ENCODE peak calls at places on chromosomes 12 and 14, in seven cellular contexts. One of them, this sample, is unnamed.

GRCh38 chr14:68386950-68387779 is 405.7 kb downstream of the ZFP36L1 start:
- DNase-seq in nucleus accumbens: no peak
- DNase-seq in mammary epithelial cell: no peak
- DNase-seq in 8988T: no peak
- DNase-seq in DMS 273 treated with DMSO at 0.1 percent for 48 hours: peak
- DNase-seq in cardiac fibroblast: no peak
- DNase-seq in activated T-cell treated with anti-CD3 and anti-CD28 coated beads, Interleukin-2, amount 50 U/mL, for 1 hour: no peak
- DNase-seq in this sample: peak

GRCh38 chr12:79897617-79898016 is 37.3 kb downstream of the PPP1R12A start:
- DNase-seq in cardiac fibroblast: peak
- DNase-seq in nucleus accumbens: no peak
- DNase-seq in mammary epithelial cell: peak
- DNase-seq in 8988T: no peak
- DNase-seq in activated T-cell treated with anti-CD3 and anti-CD28 coated beads, Interleukin-2, amount 50 U/mL, for 1 hour: no peak
- DNase-seq in DMS 273 treated with DMSO at 0.1 percent for 48 hours: no peak
- DNase-seq in this sample: peak

GRCh38 chr14:104593710-104594121 is 10.9 kb downstream of the TMEM179 start:
- DNase-seq in cardiac fibroblast: no peak
- DNase-seq in nucleus accumbens: no peak
- DNase-seq in activated T-cell treated with anti-CD3 and anti-CD28 coated beads, Interleukin-2, amount 50 U/mL, for 1 hour: no peak
- DNase-seq in mammary epithelial cell: no peak
- DNase-seq in DMS 273 treated with DMSO at 0.1 percent for 48 hours: no peak
- DNase-seq in 8988T: no peak
- DNase-seq in this sample: no peak

GRCh38 chr12:3123729-3124128 is 46.5 kb downstream of the TSPAN9 start:
- DNase-seq in nucleus accumbens: no peak
- DNase-seq in cardiac fibroblast: peak
- DNase-seq in 8988T: no peak
- DNase-seq in DMS 273 treated with DMSO at 0.1 percent for 48 hours: no peak
- DNase-seq in mammary epithelial cell: peak
- DNase-seq in activated T-cell treated with anti-CD3 and anti-CD28 coated beads, Interleukin-2, amount 50 U/mL, for 1 hour: no peak
- DNase-seq in this sample: no peak

GRCh38 chr14:64848239-64848638 is 31.5 kb downstream of the SPTB start:
- DNase-seq in mammary epithelial cell: no peak
- DNase-seq in DMS 273 treated with DMSO at 0.1 percent for 48 hours: no peak
- DNase-seq in 8988T: no peak
- DNase-seq in activated T-cell treated with anti-CD3 and anti-CD28 coated beads, Interleukin-2, amount 50 U/mL, for 1 hour: no peak
- DNase-seq in cardiac fibroblast: no peak
- DNase-seq in nucleus accumbens: no peak
- DNase-seq in this sample: no peak

GRCh38 chr14:91509083-91509877 is 830 bp downstream of the PPP4R3A start:
- DNase-seq in activated T-cell treated with anti-CD3 and anti-CD28 coated beads, Interleukin-2, amount 50 U/mL, for 1 hour: no peak
- DNase-seq in DMS 273 treated with DMSO at 0.1 percent for 48 hours: peak
- DNase-seq in mammary epithelial cell: peak
- DNase-seq in nucleus accumbens: no peak
- DNase-seq in cardiac fibroblast: peak
- DNase-seq in 8988T: peak
- DNase-seq in this sample: peak

GRCh38 chr14:89366580-89367448 is 50.2 kb downstream of the FOXN3 start:
- DNase-seq in 8988T: no peak
- DNase-seq in mammary epithelial cell: no peak
- DNase-seq in activated T-cell treated with anti-CD3 and anti-CD28 coated beads, Interleukin-2, amount 50 U/mL, for 1 hour: no peak
- DNase-seq in cardiac fibroblast: no peak
- DNase-seq in nucleus accumbens: no peak
- DNase-seq in DMS 273 treated with DMSO at 0.1 percent for 48 hours: no peak
- DNase-seq in this sample: no peak

GRCh38 chr14:24818054-24818822 is 184.2 kb upstream of the GZMB start:
- DNase-seq in cardiac fibroblast: no peak
- DNase-seq in mammary epithelial cell: peak
- DNase-seq in nucleus accumbens: no peak
- DNase-seq in DMS 273 treated with DMSO at 0.1 percent for 48 hours: no peak
- DNase-seq in 8988T: no peak
- DNase-seq in activated T-cell treated with anti-CD3 and anti-CD28 coated beads, Interleukin-2, amount 50 U/mL, for 1 hour: no peak
- DNase-seq in this sample: no peak

GRCh38 chr12:115916910-115917668 is 360.4 kb downstream of the MED13L start:
- DNase-seq in activated T-cell treated with anti-CD3 and anti-CD28 coated beads, Interleukin-2, amount 50 U/mL, for 1 hour: peak
- DNase-seq in cardiac fibroblast: peak
- DNase-seq in nucleus accumbens: no peak
- DNase-seq in mammary epithelial cell: peak
- DNase-seq in DMS 273 treated with DMSO at 0.1 percent for 48 hours: no peak
- DNase-seq in 8988T: peak
- DNase-seq in this sample: peak

GRCh38 chr14:23306412-23307145 is at the start of gene BCL2L2:
- DNase-seq in cardiac fibroblast: peak
- DNase-seq in activated T-cell treated with anti-CD3 and anti-CD28 coated beads, Interleukin-2, amount 50 U/mL, for 1 hour: no peak
- DNase-seq in DMS 273 treated with DMSO at 0.1 percent for 48 hours: peak
- DNase-seq in nucleus accumbens: peak
- DNase-seq in mammary epithelial cell: peak
- DNase-seq in 8988T: peak
- DNase-seq in this sample: peak

GRCh38 chr14:21063479-21063878 is 5.9 kb downstream of the RNASE8 start:
- DNase-seq in cardiac fibroblast: peak
- DNase-seq in DMS 273 treated with DMSO at 0.1 percent for 48 hours: no peak
- DNase-seq in activated T-cell treated with anti-CD3 and anti-CD28 coated beads, Interleukin-2, amount 50 U/mL, for 1 hour: no peak
- DNase-seq in mammary epithelial cell: no peak
- DNase-seq in 8988T: no peak
- DNase-seq in nucleus accumbens: no peak
- DNase-seq in this sample: no peak

GRCh38 chr14:62674833-62675232 is 370.4 kb downstream of the KCNH5 start:
- DNase-seq in nucleus accumbens: no peak
- DNase-seq in mammary epithelial cell: peak
- DNase-seq in DMS 273 treated with DMSO at 0.1 percent for 48 hours: no peak
- DNase-seq in activated T-cell treated with anti-CD3 and anti-CD28 coated beads, Interleukin-2, amount 50 U/mL, for 1 hour: no peak
- DNase-seq in cardiac fibroblast: no peak
- DNase-seq in 8988T: no peak
- DNase-seq in this sample: no peak

GRCh38 chr14:76926521-76927251 is 100.5 kb downstream of the LRRC74A start:
- DNase-seq in 8988T: no peak
- DNase-seq in nucleus accumbens: peak
- DNase-seq in mammary epithelial cell: no peak
- DNase-seq in cardiac fibroblast: peak
- DNase-seq in activated T-cell treated with anti-CD3 and anti-CD28 coated beads, Interleukin-2, amount 50 U/mL, for 1 hour: peak
- DNase-seq in DMS 273 treated with DMSO at 0.1 percent for 48 hours: peak
- DNase-seq in this sample: no peak

GRCh38 chr14:21997300-21997699 is 323.7 kb upstream of the OR4E1 start:
- DNase-seq in 8988T: no peak
- DNase-seq in nucleus accumbens: no peak
- DNase-seq in mammary epithelial cell: peak
- DNase-seq in activated T-cell treated with anti-CD3 and anti-CD28 coated beads, Interleukin-2, amount 50 U/mL, for 1 hour: no peak
- DNase-seq in cardiac fibroblast: peak
- DNase-seq in DMS 273 treated with DMSO at 0.1 percent for 48 hours: no peak
- DNase-seq in this sample: peak

GRCh38 chr14:60175255-60175902 is 10.2 kb upstream of the DHRS7 start:
- DNase-seq in nucleus accumbens: no peak
- DNase-seq in mammary epithelial cell: peak
- DNase-seq in cardiac fibroblast: no peak
- DNase-seq in DMS 273 treated with DMSO at 0.1 percent for 48 hours: no peak
- DNase-seq in activated T-cell treated with anti-CD3 and anti-CD28 coated beads, Interleukin-2, amount 50 U/mL, for 1 hour: no peak
- DNase-seq in 8988T: no peak
- DNase-seq in this sample: no peak

GRCh38 chr12:94873368-94874085 is 130.0 kb downstream of the NDUFA12 start:
- DNase-seq in nucleus accumbens: no peak
- DNase-seq in DMS 273 treated with DMSO at 0.1 percent for 48 hours: no peak
- DNase-seq in mammary epithelial cell: no peak
- DNase-seq in 8988T: peak
- DNase-seq in activated T-cell treated with anti-CD3 and anti-CD28 coated beads, Interleukin-2, amount 50 U/mL, for 1 hour: no peak
- DNase-seq in cardiac fibroblast: no peak
- DNase-seq in this sample: no peak

GRCh38 chr12:120012067-120012621 is 23.1 kb downstream of the BICDL1 start:
- DNase-seq in 8988T: no peak
- DNase-seq in DMS 273 treated with DMSO at 0.1 percent for 48 hours: no peak
- DNase-seq in activated T-cell treated with anti-CD3 and anti-CD28 coated beads, Interleukin-2, amount 50 U/mL, for 1 hour: peak
- DNase-seq in nucleus accumbens: no peak
- DNase-seq in mammary epithelial cell: peak
- DNase-seq in cardiac fibroblast: peak
- DNase-seq in this sample: peak

GRCh38 chr14:35301334-35302210 is 9.4 kb downstream of the PSMA6 start:
- DNase-seq in mammary epithelial cell: no peak
- DNase-seq in cardiac fibroblast: no peak
- DNase-seq in 8988T: no peak
- DNase-seq in activated T-cell treated with anti-CD3 and anti-CD28 coated beads, Interleukin-2, amount 50 U/mL, for 1 hour: no peak
- DNase-seq in nucleus accumbens: no peak
- DNase-seq in DMS 273 treated with DMSO at 0.1 percent for 48 hours: no peak
- DNase-seq in this sample: peak

GRCh38 chr12:96249196-96250118 is 55.3 kb downstream of the ELK3 start:
- DNase-seq in activated T-cell treated with anti-CD3 and anti-CD28 coated beads, Interleukin-2, amount 50 U/mL, for 1 hour: no peak
- DNase-seq in cardiac fibroblast: peak
- DNase-seq in 8988T: no peak
- DNase-seq in nucleus accumbens: no peak
- DNase-seq in DMS 273 treated with DMSO at 0.1 percent for 48 hours: no peak
- DNase-seq in mammary epithelial cell: no peak
- DNase-seq in this sample: peak

GRCh38 chr14:30681752-30682355 is 59.7 kb downstream of the SCFD1 start:
- DNase-seq in DMS 273 treated with DMSO at 0.1 percent for 48 hours: no peak
- DNase-seq in mammary epithelial cell: no peak
- DNase-seq in cardiac fibroblast: peak
- DNase-seq in activated T-cell treated with anti-CD3 and anti-CD28 coated beads, Interleukin-2, amount 50 U/mL, for 1 hour: no peak
- DNase-seq in nucleus accumbens: no peak
- DNase-seq in 8988T: no peak
- DNase-seq in this sample: peak

GRCh38 chr12:108730337-108731104 is 797 bp downstream of the CORO1C start:
- DNase-seq in activated T-cell treated with anti-CD3 and anti-CD28 coated beads, Interleukin-2, amount 50 U/mL, for 1 hour: peak
- DNase-seq in DMS 273 treated with DMSO at 0.1 percent for 48 hours: peak
- DNase-seq in nucleus accumbens: peak
- DNase-seq in cardiac fibroblast: peak
- DNase-seq in 8988T: peak
- DNase-seq in mammary epithelial cell: peak
- DNase-seq in this sample: peak

GRCh38 chr14:64549805-64550538 is at the start of gene PPP1R36:
- DNase-seq in 8988T: peak
- DNase-seq in activated T-cell treated with anti-CD3 and anti-CD28 coated beads, Interleukin-2, amount 50 U/mL, for 1 hour: peak
- DNase-seq in cardiac fibroblast: no peak
- DNase-seq in mammary epithelial cell: no peak
- DNase-seq in DMS 273 treated with DMSO at 0.1 percent for 48 hours: peak
- DNase-seq in nucleus accumbens: no peak
- DNase-seq in this sample: no peak

GRCh38 chr12:1797991-1798733 is 22.2 kb upstream of the LRTM2 start:
- DNase-seq in mammary epithelial cell: no peak
- DNase-seq in DMS 273 treated with DMSO at 0.1 percent for 48 hours: no peak
- DNase-seq in cardiac fibroblast: no peak
- DNase-seq in activated T-cell treated with anti-CD3 and anti-CD28 coated beads, Interleukin-2, amount 50 U/mL, for 1 hour: no peak
- DNase-seq in 8988T: no peak
- DNase-seq in nucleus accumbens: no peak
- DNase-seq in this sample: no peak

GRCh38 chr12:125142601-125143000 is 77.4 kb downstream of the AACS start:
- DNase-seq in DMS 273 treated with DMSO at 0.1 percent for 48 hours: no peak
- DNase-seq in nucleus accumbens: no peak
- DNase-seq in cardiac fibroblast: no peak
- DNase-seq in 8988T: no peak
- DNase-seq in mammary epithelial cell: no peak
- DNase-seq in activated T-cell treated with anti-CD3 and anti-CD28 coated beads, Interleukin-2, amount 50 U/mL, for 1 hour: no peak
- DNase-seq in this sample: no peak

GRCh38 chr12:6182279-6182898 is 17.8 kb upstream of the CD9 start:
- DNase-seq in mammary epithelial cell: peak
- DNase-seq in activated T-cell treated with anti-CD3 and anti-CD28 coated beads, Interleukin-2, amount 50 U/mL, for 1 hour: no peak
- DNase-seq in DMS 273 treated with DMSO at 0.1 percent for 48 hours: peak
- DNase-seq in cardiac fibroblast: peak
- DNase-seq in 8988T: no peak
- DNase-seq in nucleus accumbens: no peak
- DNase-seq in this sample: peak

GRCh38 chr14:98177551-98177950 is 1094.4 kb downstream of the BCL11B start:
- DNase-seq in mammary epithelial cell: no peak
- DNase-seq in cardiac fibroblast: no peak
- DNase-seq in nucleus accumbens: no peak
- DNase-seq in activated T-cell treated with anti-CD3 and anti-CD28 coated beads, Interleukin-2, amount 50 U/mL, for 1 hour: peak
- DNase-seq in 8988T: no peak
- DNase-seq in DMS 273 treated with DMSO at 0.1 percent for 48 hours: no peak
- DNase-seq in this sample: no peak

GRCh38 chr12:65816086-65816485 is 8.2 kb upstream of the HMGA2 start:
- DNase-seq in cardiac fibroblast: no peak
- DNase-seq in DMS 273 treated with DMSO at 0.1 percent for 48 hours: no peak
- DNase-seq in activated T-cell treated with anti-CD3 and anti-CD28 coated beads, Interleukin-2, amount 50 U/mL, for 1 hour: no peak
- DNase-seq in 8988T: no peak
- DNase-seq in nucleus accumbens: no peak
- DNase-seq in mammary epithelial cell: no peak
- DNase-seq in this sample: no peak

GRCh38 chr14:95998656-95999055 is 40.5 kb upstream of the C14orf132 start:
- DNase-seq in nucleus accumbens: no peak
- DNase-seq in DMS 273 treated with DMSO at 0.1 percent for 48 hours: peak
- DNase-seq in 8988T: no peak
- DNase-seq in cardiac fibroblast: peak
- DNase-seq in activated T-cell treated with anti-CD3 and anti-CD28 coated beads, Interleukin-2, amount 50 U/mL, for 1 hour: no peak
- DNase-seq in mammary epithelial cell: no peak
- DNase-seq in this sample: peak

GRCh38 chr12:795305-795704 is 42.9 kb downstream of the WNK1 start:
- DNase-seq in cardiac fibroblast: no peak
- DNase-seq in DMS 273 treated with DMSO at 0.1 percent for 48 hours: no peak
- DNase-seq in 8988T: no peak
- DNase-seq in mammary epithelial cell: no peak
- DNase-seq in activated T-cell treated with anti-CD3 and anti-CD28 coated beads, Interleukin-2, amount 50 U/mL, for 1 hour: peak
- DNase-seq in nucleus accumbens: no peak
- DNase-seq in this sample: peak

GRCh38 chr12:124174406-124174805 is 120.5 kb upstream of the RFLNA start:
- DNase-seq in cardiac fibroblast: peak
- DNase-seq in activated T-cell treated with anti-CD3 and anti-CD28 coated beads, Interleukin-2, amount 50 U/mL, for 1 hour: no peak
- DNase-seq in DMS 273 treated with DMSO at 0.1 percent for 48 hours: no peak
- DNase-seq in mammary epithelial cell: no peak
- DNase-seq in nucleus accumbens: no peak
- DNase-seq in 8988T: no peak
- DNase-seq in this sample: no peak

GRCh38 chr12:19572920-19573558 is 133.7 kb downstream of the AEBP2 start:
- DNase-seq in DMS 273 treated with DMSO at 0.1 percent for 48 hours: no peak
- DNase-seq in nucleus accumbens: no peak
- DNase-seq in mammary epithelial cell: peak
- DNase-seq in activated T-cell treated with anti-CD3 and anti-CD28 coated beads, Interleukin-2, amount 50 U/mL, for 1 hour: no peak
- DNase-seq in 8988T: no peak
- DNase-seq in cardiac fibroblast: peak
- DNase-seq in this sample: peak

GRCh38 chr14:23494223-23494622 is 24.7 kb downstream of the NGDN start:
- DNase-seq in nucleus accumbens: no peak
- DNase-seq in cardiac fibroblast: no peak
- DNase-seq in 8988T: no peak
- DNase-seq in mammary epithelial cell: no peak
- DNase-seq in activated T-cell treated with anti-CD3 and anti-CD28 coated beads, Interleukin-2, amount 50 U/mL, for 1 hour: no peak
- DNase-seq in DMS 273 treated with DMSO at 0.1 percent for 48 hours: no peak
- DNase-seq in this sample: no peak

GRCh38 chr14:93976477-93977057 is at the start of gene ASB2:
- DNase-seq in nucleus accumbens: no peak
- DNase-seq in activated T-cell treated with anti-CD3 and anti-CD28 coated beads, Interleukin-2, amount 50 U/mL, for 1 hour: no peak
- DNase-seq in cardiac fibroblast: peak
- DNase-seq in 8988T: no peak
- DNase-seq in DMS 273 treated with DMSO at 0.1 percent for 48 hours: no peak
- DNase-seq in mammary epithelial cell: no peak
- DNase-seq in this sample: no peak

This sample was measured in lung microvascular endothelial cell.